ENCODE peak calls at places on chromosomes 16 and 17, in four cellular contexts. H is NCI-H748 treated with DMSO at 0.1 percent for 48 hours; V is T-cell; F is stimulated activated CD4-positive, alpha-beta T cell treated with anti-CD3 and anti-CD28 coated beads, Interleukin-1b, Interleukin-23, amount 100 ng/mL, for 48 hours. P is an unnamed sample.

GRCh38 chr16:27759947-27760844 is 210.3 kb downstream of the KATNIP start:
- DNase-seq in H (no peak), F (no peak), V (no peak), P (no peak)

GRCh38 chr17:31251075-31251474 is 46.0 kb downstream of the OMG start:
- DNase-seq in V (no peak), F (no peak), H (no peak), P (no peak)

GRCh38 chr17:49434821-49435581 is 20.3 kb upstream of the PHB1 start:
- DNase-seq in V (no peak), F (peak; percentile 35), H (no peak), P (no peak)

GRCh38 chr16:84806256-84806889 is 13.4 kb upstream of the CRISPLD2 start:
- DNase-seq in F (no peak), H (no peak), V (no peak), P (no peak)

GRCh38 chr17:72119963-72120877 is 600 bp upstream of the SOX9 start:
- DNase-seq in F (no peak), V (no peak), H (peak; percentile 79), P (no peak)

GRCh38 chr17:5557485-5557884 is 26.8 kb downstream of the NLRP1 start:
- DNase-seq in V (no peak), H (no peak), F (no peak), P (no peak)

GRCh38 chr16:84514874-84515835 is 10.7 kb upstream of the MEAK7 start:
- DNase-seq in V (peak; percentile 77), H (no peak), F (peak; percentile 92), P (peak; percentile 42)

GRCh38 chr17:68591583-68591982 is 9.6 kb downstream of the FAM20A start:
- DNase-seq in H (no peak), V (no peak), F (no peak), P (no peak)

GRCh38 chr16:80285089-80285488 is 255.7 kb upstream of the DYNLRB2 start:
- DNase-seq in H (no peak), F (no peak), V (no peak), P (no peak)

GRCh38 chr16:84941916-84942315 is 69.4 kb downstream of the ZDHHC7 start:
- DNase-seq in F (no peak), V (no peak), H (no peak), P (no peak)

GRCh38 chr16:70430667-70431536 is 8.0 kb downstream of the ST3GAL2 start:
- DNase-seq in H (no peak), F (peak; percentile 33), V (no peak), P (no peak)

GRCh38 chr16:629289-630023 is 1.3 kb upstream of the WFIKKN1 start:
- DNase-seq in F (no peak), V (no peak), H (no peak), P (no peak)

GRCh38 chr17:66540131-66540781 is 237.8 kb downstream of the PRKCA start:
- DNase-seq in H (no peak), V (no peak), F (no peak), P (no peak)

P was measured in natural killer cell.